ENCODE peak calls at places on chromosome 13, in five cellular contexts. F, T, G, P and K are unnamed samples.

GRCh38 chr13:74325106-74325505 is 190.9 kb upstream of the KLF12 start:
- DNase-seq in F (no peak), T (peak), G (peak), P (peak), K (peak)

GRCh38 chr13:26562538-26562890 is 5.0 kb downstream of the WASF3 start:
- DNase-seq in F (no peak), T (no peak), G (no peak), P (peak), K (no peak)

GRCh38 chr13:98083936-98084335 is 59.0 kb upstream of the FARP1 start:
- DNase-seq in F (no peak), T (no peak), G (no peak), P (no peak), K (no peak)

GRCh38 chr13:43261018-43261417 is 237.6 kb downstream of the DNAJC15 start:
- DNase-seq in F (no peak), T (no peak), G (peak), P (peak), K (no peak)

GRCh38 chr13:103349664-103350063 is 283.4 kb upstream of the SLC10A2 start:
- DNase-seq in F (no peak), T (no peak), G (no peak), P (no peak), K (no peak)

GRCh38 chr13:111370570-111371150 is 50.2 kb downstream of the TEX29 start:
- DNase-seq in F (no peak), T (no peak), G (no peak), P (no peak), K (no peak)

GRCh38 chr13:98216135-98216565 is 39.1 kb upstream of the RNF113B start:
- DNase-seq in F (no peak), T (peak), G (peak), P (peak), K (no peak)

GRCh38 chr13:26558074-26558805 is 757 bp downstream of the WASF3 start:
- DNase-seq in F (no peak), T (peak), G (no peak), P (peak), K (no peak)

GRCh38 chr13:75687145-75687763 is 51.1 kb downstream of the LMO7 start:
- DNase-seq in F (peak), T (no peak), G (peak), P (peak), K (no peak)

GRCh38 chr13:105008606-105009005 is 1526.9 kb downstream of the EFNB2 start:
- DNase-seq in F (no peak), T (no peak), G (no peak), P (peak), K (no peak)

GRCh38 chr13:37058801-37059135 is 720 bp downstream of the SUPT20H start:
- DNase-seq in F (no peak), T (no peak), G (no peak), P (peak), K (peak)

GRCh38 chr13:35838356-35838755 is 292.8 kb downstream of the DCLK1 start:
- DNase-seq in F (no peak), T (no peak), G (peak), P (peak), K (no peak)

GRCh38 chr13:34620073-34620858 is 321.8 kb upstream of the NBEA start:
- DNase-seq in F (no peak), T (no peak), G (no peak), P (no peak), K (no peak)

GRCh38 chr13:84366484-84366883 is 484.2 kb upstream of the SLITRK1 start:
- DNase-seq in F (no peak), T (no peak), G (no peak), P (peak), K (no peak)

GRCh38 chr13:65090191-65090590 is 2139.9 kb downstream of the PCDH9 start:
- DNase-seq in F (no peak), T (no peak), G (no peak), P (peak), K (no peak)

GRCh38 chr13:91368676-91369425 is 21.4 kb downstream of the MIR17HG start:
- DNase-seq in F (no peak), T (no peak), G (no peak), P (peak), K (no peak)

GRCh38 chr13:72137782-72138181 is 270.8 kb upstream of the DACH1 start:
- DNase-seq in F (no peak), T (peak), G (no peak), P (no peak), K (no peak)

GRCh38 chr13:105778196-105778595 is 757.3 kb downstream of the EFNB2 start:
- DNase-seq in F (no peak), T (no peak), G (no peak), P (peak), K (no peak)

GRCh38 chr13:93246069-93246468 is 19.5 kb downstream of the GPC6 start:
- DNase-seq in F (no peak), T (no peak), G (no peak), P (no peak), K (no peak)

GRCh38 chr13:40624338-40624737 is 42.1 kb downstream of the FOXO1 start:
- DNase-seq in F (no peak), T (no peak), G (no peak), P (peak), K (no peak)

GRCh38 chr13:39531646-39532045 is 71.3 kb downstream of the LHFPL6 start:
- DNase-seq in F (no peak), T (no peak), G (peak), P (peak), K (no peak)

GRCh38 chr13:60164490-60164889 is 762 bp upstream of the DIAPH3 start:
- DNase-seq in F (peak), T (no peak), G (peak), P (peak), K (no peak)

GRCh38 chr13:37313383-37313782 is 207.9 kb upstream of the CSNK1A1L start:
- DNase-seq in F (no peak), T (no peak), G (peak), P (peak), K (no peak)

GRCh38 chr13:31073859-31074718 is 87.6 kb downstream of the HSPH1 start:
- DNase-seq in F (no peak), T (no peak), G (no peak), P (peak), K (no peak)

GRCh38 chr13:66076417-66076816 is 1153.7 kb downstream of the PCDH9 start:
- DNase-seq in F (no peak), T (no peak), G (peak), P (peak), K (no peak)

GRCh38 chr13:79508224-79508961 is 27.4 kb downstream of the NDFIP2 start:
- DNase-seq in F (no peak), T (no peak), G (peak), P (no peak), K (no peak)

GRCh38 chr13:30145709-30146367 is 161.5 kb downstream of the KATNAL1 start:
- DNase-seq in F (no peak), T (no peak), G (no peak), P (no peak), K (no peak)

GRCh38 chr13:107743983-107744382 is 471.4 kb downstream of the LIG4 start:
- DNase-seq in F (no peak), T (no peak), G (peak), P (peak), K (no peak)

GRCh38 chr13:105611424-105611823 is 924.0 kb downstream of the EFNB2 start:
- DNase-seq in F (no peak), T (no peak), G (no peak), P (peak), K (no peak)

GRCh38 chr13:44759222-44759721 is 183.1 kb upstream of the TSC22D1 start:
- DNase-seq in F (no peak), T (no peak), G (no peak), P (peak), K (no peak)

GRCh38 chr13:49679244-49679643 is 12.0 kb downstream of the EBPL start:
- DNase-seq in F (no peak), T (no peak), G (no peak), P (peak), K (no peak)

GRCh38 chr13:52879950-52880650 is 31.7 kb upstream of the PCDH8 start:
- DNase-seq in F (no peak), T (no peak), G (no peak), P (no peak), K (no peak)

GRCh38 chr13:113413178-113413897 is 40.0 kb downstream of the ADPRHL1 start:
- DNase-seq in F (no peak), T (no peak), G (no peak), P (peak), K (no peak)
- H3K27ac ChIP-seq in F (no peak), T (no peak), G (no peak), P (no peak), K (no peak)

GRCh38 chr13:28320884-28321574 is 173.9 kb downstream of the FLT1 start:
- DNase-seq in F (no peak), T (no peak), G (peak), P (no peak), K (no peak)
- H3K27ac ChIP-seq in F (no peak), T (no peak), G (no peak), P (no peak), K (no peak)

GRCh38 chr13:102236830-102237621 is 164.8 kb downstream of the FGF14 start:
- DNase-seq in F (no peak), T (no peak), G (no peak), P (no peak), K (no peak)
- H3K27ac ChIP-seq in F (no peak), T (no peak), G (no peak), P (no peak), K (no peak)

DNA sequence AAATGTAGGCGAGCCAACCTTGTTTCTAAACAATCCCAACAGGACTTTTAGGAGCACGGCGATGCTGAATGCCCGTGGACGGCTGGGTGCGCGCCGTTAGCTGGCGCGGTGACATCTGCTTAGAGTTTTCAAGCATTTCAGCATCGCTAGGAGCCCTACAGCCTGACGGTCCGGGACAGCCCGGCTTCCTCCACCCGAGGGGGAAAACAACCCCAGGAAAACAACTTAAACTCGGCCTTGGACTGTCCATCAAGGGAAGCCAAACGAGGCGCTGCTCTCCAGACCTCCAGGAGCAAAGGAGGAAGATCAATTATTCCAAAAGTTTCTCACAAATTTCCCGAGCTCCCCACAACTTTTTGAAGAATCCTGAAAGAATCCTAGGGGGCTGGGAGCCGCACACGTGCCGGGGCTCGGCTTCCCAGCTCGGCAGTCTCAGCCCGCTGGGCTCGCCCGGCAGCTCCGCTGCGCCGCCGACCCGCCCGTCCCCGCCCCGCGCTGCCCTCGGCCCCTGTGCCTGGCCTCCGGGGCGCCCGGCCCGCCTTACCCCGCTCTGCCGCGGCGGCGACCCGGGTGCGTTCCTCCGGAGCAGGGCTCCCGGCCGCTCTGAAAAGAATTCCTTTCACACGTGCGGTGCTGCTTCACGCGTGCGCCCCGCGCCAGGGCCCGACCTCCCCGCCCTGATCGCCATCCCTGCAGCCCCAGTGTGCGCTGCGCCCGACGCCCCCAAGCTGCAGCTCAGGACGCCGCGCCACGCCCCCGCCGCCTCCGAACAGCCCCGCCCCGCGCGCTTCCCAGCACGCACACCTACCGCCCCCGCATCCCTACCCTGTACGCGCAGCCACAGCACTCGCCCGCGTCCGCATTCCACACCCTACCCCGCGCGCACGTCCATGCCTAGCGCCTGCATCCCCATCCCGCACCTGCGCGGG is at the start of gene GJA3:
- DNase-seq in F (no peak), T (no peak), G (peak), P (peak), K (no peak)
- H3K27ac ChIP-seq in F (no peak), T (no peak), G (no peak), P (no peak), K (no peak)

GRCh38 chr13:99605417-99606321 is 104.4 kb downstream of the TM9SF2 start:
- DNase-seq in F (peak), T (peak), G (peak), P (peak), K (peak)
- H3K27ac ChIP-seq in F (peak), T (peak), G (no peak), P (no peak), K (peak)

DNA sequence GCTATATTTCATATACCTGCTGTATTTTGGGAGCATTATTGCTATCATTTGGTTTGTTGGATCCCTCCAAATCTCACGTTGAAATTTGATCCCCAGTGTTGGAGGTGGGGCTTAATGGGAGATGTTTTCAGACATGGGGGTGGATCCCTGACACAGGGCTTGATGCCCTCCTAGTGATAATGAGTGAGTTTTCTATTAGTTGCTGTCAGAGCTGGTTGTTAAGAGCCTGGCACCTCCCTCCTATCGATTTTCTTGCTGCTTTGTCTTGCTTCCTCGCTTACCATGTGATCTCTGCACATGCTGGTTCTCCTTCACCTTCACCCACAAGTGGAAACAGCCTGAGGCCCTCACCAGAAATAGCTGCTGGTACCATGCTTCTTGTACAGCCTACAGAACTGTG is 259.9 kb upstream of the STARD13 start:
- DNase-seq in F (no peak), T (no peak), G (no peak), P (no peak), K (no peak)
- H3K27ac ChIP-seq in F (no peak), T (no peak), G (no peak), P (no peak), K (peak)

GRCh38 chr13:20740021-20740420 is 33.7 kb downstream of the EEF1AKMT1 start:
- DNase-seq in F (no peak), T (no peak), G (no peak), P (no peak), K (no peak)

DNA sequence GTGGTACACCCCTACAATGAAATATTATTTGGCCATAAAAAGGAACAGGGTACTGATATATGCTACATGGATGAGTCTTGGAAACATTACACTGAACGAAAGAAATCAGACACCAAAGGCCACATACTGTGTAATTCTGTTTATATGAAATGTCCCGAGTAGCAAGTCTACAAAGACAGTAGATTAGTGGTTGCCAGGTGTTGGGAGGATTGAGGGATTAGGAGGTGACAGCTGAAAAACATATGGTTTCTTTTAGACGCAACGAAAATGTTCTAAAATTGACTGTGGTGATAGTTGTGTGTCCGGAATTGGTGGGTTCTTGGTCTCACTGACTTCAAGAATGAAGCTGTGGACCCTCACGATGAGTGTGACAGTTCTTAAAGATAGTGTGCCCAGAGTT is 35.1 kb downstream of the IL17D start:
- DNase-seq in F (no peak), T (no peak), G (no peak), P (no peak), K (no peak)
- H3K27ac ChIP-seq in F (no peak), T (no peak), G (no peak), P (no peak), K (no peak)

DNA sequence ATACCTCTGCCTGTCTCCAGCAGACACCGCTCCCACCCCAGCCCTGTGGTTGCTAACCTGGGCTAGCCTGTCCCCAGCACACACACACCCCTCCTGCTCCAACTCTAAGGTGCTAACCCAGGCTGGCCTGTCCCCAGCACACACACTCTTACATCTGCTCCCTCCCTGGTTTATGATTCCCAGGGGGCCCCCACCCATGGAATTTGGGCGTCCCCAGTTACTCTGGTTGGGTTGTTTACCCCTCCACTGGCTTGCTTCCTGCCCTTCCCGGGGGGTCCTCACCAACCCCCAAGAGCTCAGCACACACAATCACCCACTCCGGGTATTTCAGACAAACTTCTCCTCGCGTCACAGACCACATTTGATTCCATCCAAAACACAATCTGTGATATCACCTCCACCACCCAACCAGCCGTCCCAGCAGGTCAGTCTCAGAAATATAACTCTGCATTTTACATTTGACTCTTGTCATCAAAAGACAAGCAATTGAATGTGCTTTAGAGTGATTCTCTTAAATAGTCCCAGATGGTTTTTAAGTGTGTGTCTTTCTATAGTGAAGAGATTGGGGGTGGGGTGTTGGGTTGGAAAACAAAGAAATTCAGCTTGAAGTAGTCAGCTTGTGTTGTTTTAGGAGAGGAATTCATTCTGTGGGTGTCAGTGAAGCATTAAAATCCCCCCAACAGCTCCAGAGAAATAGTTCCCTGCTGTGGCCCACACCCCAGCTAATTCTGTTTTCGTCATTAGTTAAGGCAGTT is 20.1 kb downstream of the COL4A2 start:
- DNase-seq in F (no peak), T (peak), G (no peak), P (peak), K (no peak)
- H3K27ac ChIP-seq in F (no peak), T (peak), G (no peak), P (peak), K (no peak)

GRCh38 chr13:51814825-51815650 is 11.1 kb upstream of the DHRS12 start:
- DNase-seq in F (peak), T (peak), G (peak), P (peak), K (no peak)
- H3K27ac ChIP-seq in F (no peak), T (peak), G (no peak), P (no peak), K (no peak)